ENCODE peak calls at places on chromosomes 12 and 14, in seven cellular contexts. F, W, R, N, B, C and G are unnamed samples.

GRCh38 chr12:48001426-48002178 is 2.7 kb downstream of the COL2A1 start:
- DNase-seq in R (no peak), W (peak), B (peak), C (peak), F (peak), N (peak), G (peak)

GRCh38 chr14:54483073-54483745 is 5.6 kb downstream of the GMFB start:
- DNase-seq in W (no peak), R (no peak), F (no peak), N (no peak), C (no peak), B (no peak), G (no peak)

GRCh38 chr12:11553871-11554533 is 95.5 kb upstream of the ETV6 start:
- DNase-seq in R (peak), F (peak), N (peak), C (peak), B (no peak), W (peak), G (peak)

GRCh38 chr12:724194-724855 is 28.1 kb upstream of the WNK1 start:
- DNase-seq in R (no peak), N (no peak), F (no peak), W (no peak), B (no peak), C (no peak), G (no peak)

GRCh38 chr12:104055686-104056388 is 5.8 kb upstream of the GLT8D2 start:
- DNase-seq in C (no peak), B (no peak), R (peak), W (no peak), N (no peak), F (peak), G (no peak)

GRCh38 chr14:71309756-71310155 is 402.5 kb downstream of the PCNX1 start:
- DNase-seq in C (no peak), F (no peak), B (no peak), R (no peak), W (no peak), N (no peak), G (no peak)

GRCh38 chr14:23071244-23071974 is 14.1 kb upstream of the CDH24 start:
- DNase-seq in R (peak), W (peak), F (peak), C (peak), B (peak), N (peak), G (peak)

GRCh38 chr14:73467377-73467776 is 9.0 kb upstream of the NUMB start:
- DNase-seq in R (no peak), W (no peak), C (no peak), B (peak), F (peak), N (no peak), G (no peak)

GRCh38 chr14:29668201-29668600 is 259.4 kb downstream of the PRKD1 start:
- DNase-seq in F (no peak), C (no peak), B (no peak), W (no peak), N (no peak), R (no peak), G (no peak)

GRCh38 chr12:89051065-89051677 is 301.1 kb downstream of the DUSP6 start:
- DNase-seq in N (peak), C (peak), B (no peak), W (no peak), F (peak), R (peak), G (no peak)

GRCh38 chr14:87989613-87990299 is 3.2 kb downstream of the GALC start:
- DNase-seq in B (no peak), F (no peak), C (no peak), W (no peak), N (no peak), R (no peak), G (no peak)

GRCh38 chr14:95495538-95496025 is 20.9 kb downstream of the SYNE3 start:
- DNase-seq in B (no peak), C (no peak), F (no peak), R (no peak), W (no peak), N (no peak), G (no peak)

GRCh38 chr14:53470351-53471043 is 317.4 kb upstream of the DDHD1 start:
- DNase-seq in B (no peak), N (no peak), C (no peak), W (no peak), F (peak), R (no peak), G (no peak)

GRCh38 chr14:91377700-91378652 is 39.6 kb downstream of the CCDC88C start:
- DNase-seq in N (no peak), W (peak), C (no peak), B (no peak), F (no peak), R (no peak), G (no peak)

GRCh38 chr12:122976648-122976975 is 1.6 kb downstream of the OGFOD2 start:
- DNase-seq in F (no peak), C (no peak), R (no peak), W (no peak), N (no peak), B (no peak), G (no peak)

GRCh38 chr12:48032597-48032996 is 28.3 kb upstream of the COL2A1 start:
- DNase-seq in R (no peak), N (no peak), B (peak), F (no peak), W (no peak), C (no peak), G (no peak)

GRCh38 chr12:3973939-3974644 is 100.9 kb upstream of the PARP11 start:
- DNase-seq in C (no peak), N (no peak), W (no peak), B (peak), R (no peak), F (no peak), G (no peak)

GRCh38 chr12:45166056-45166455 is 49.8 kb upstream of the ANO6 start:
- DNase-seq in W (no peak), B (no peak), N (no peak), C (no peak), F (no peak), R (no peak), G (no peak)

GRCh38 chr12:13130981-13131380 is 27.5 kb upstream of the GSG1 start:
- DNase-seq in R (no peak), N (no peak), F (no peak), C (no peak), B (no peak), W (no peak), G (no peak)

GRCh38 chr12:13133886-13134285 is 30.4 kb upstream of the GSG1 start:
- DNase-seq in W (no peak), B (no peak), C (no peak), R (no peak), F (no peak), N (no peak), G (no peak)

DNA sequence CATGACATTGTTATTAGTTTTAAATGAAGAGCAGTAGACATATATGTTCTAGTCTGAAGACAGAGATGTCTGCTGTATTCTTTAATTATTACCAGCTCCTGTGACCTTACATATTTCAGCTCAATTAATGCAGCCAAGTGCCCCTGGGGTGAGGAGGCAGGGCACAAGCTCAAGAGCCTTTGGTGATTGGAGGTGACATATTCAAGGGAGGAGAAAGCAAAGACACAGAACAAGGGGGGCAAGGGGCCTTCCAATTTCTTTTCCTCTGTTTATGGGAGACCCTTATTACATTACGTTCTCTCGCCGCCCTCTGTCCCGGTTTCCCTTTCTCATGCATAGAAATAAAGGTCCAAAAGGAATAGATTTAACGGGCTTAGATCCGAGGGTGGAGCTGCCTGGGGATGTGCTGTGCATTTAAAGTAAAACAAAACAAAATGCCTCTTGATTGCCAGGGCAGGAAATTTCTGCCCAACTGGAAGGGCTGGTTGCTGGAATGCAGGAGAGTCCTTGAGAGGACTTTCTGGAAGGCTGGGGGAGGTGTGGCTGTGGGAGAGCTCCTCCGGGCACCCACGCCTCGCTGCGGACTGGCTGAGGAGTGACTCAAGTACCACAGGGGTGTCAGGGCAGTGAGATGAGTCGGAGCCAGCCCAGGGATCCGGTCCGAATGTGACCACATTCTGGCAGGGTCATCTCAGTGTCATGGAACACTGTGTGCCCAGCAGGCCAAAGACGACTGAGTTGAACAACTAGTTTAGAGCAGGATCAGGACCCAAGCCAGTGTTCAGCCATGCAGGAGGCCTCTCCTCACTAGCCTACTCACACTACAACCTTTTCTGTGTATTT is 32.1 kb upstream of the GSG1 start:
- DNase-seq in N (no peak), R (peak), C (no peak), W (no peak), F (peak), B (peak), G (no peak)
- TF ChIP-seq CTCF in N (no peak), R (no peak), C (no peak), W (no peak), F (no peak), B (no peak), G (no peak)

GRCh38 chr12:124466200-124467128 is 100.9 kb downstream of the NCOR2 start:
- DNase-seq in F (no peak), C (no peak), N (no peak), W (no peak), B (no peak), R (no peak), G (no peak)
- TF ChIP-seq CTCF in F (no peak), C (no peak), N (no peak), W (no peak), B (no peak), R (no peak), G (no peak)

GRCh38 chr14:69560826-69561225 is 13.8 kb downstream of the CCDC177 start:
- DNase-seq in N (no peak), F (no peak), C (no peak), B (no peak), W (no peak), R (no peak), G (no peak)

GRCh38 chr14:69558774-69559173 is 15.9 kb downstream of the CCDC177 start:
- DNase-seq in W (no peak), C (no peak), N (no peak), B (no peak), F (no peak), R (no peak), G (no peak)

GRCh38 chr14:69554500-69554899 is 20.2 kb downstream of the CCDC177 start:
- DNase-seq in F (no peak), C (no peak), N (no peak), R (peak), B (no peak), W (no peak), G (no peak)

GRCh38 chr14:69561893-69562292 is 12.8 kb downstream of the CCDC177 start:
- DNase-seq in N (no peak), C (no peak), F (no peak), R (no peak), B (no peak), W (no peak), G (no peak)

GRCh38 chr14:69559581-69560011 is 15.1 kb downstream of the CCDC177 start:
- DNase-seq in W (peak), F (no peak), R (no peak), B (no peak), N (peak), C (no peak), G (peak)
- TF ChIP-seq CTCF in W (no peak), F (no peak), R (no peak), B (no peak), N (no peak), C (no peak), G (no peak)

DNA sequence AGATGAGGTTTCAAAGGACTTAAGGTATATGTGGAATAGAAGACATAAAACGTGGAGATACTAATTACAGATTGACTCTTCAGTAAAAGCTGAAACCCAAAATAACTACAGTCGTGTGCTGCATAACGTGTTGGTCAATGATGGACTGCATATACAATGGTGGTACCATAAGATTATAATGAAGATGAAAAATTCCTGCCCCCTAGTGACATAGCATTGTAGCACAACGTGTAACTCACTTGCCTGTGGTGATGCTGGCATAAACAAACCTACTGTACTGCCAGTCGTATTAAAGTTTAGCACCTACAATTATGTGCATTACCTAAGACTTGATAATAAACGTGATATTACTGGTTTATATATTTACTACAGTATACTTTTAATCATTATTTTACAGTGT is 150.3 kb downstream of the LRRK2 start:
- DNase-seq in R (no peak), F (no peak), W (no peak), C (no peak), N (no peak), B (no peak), G (no peak)
- TF ChIP-seq CTCF in R (no peak), F (peak), W (peak), C (peak), N (peak), B (no peak), G (peak)

DNA sequence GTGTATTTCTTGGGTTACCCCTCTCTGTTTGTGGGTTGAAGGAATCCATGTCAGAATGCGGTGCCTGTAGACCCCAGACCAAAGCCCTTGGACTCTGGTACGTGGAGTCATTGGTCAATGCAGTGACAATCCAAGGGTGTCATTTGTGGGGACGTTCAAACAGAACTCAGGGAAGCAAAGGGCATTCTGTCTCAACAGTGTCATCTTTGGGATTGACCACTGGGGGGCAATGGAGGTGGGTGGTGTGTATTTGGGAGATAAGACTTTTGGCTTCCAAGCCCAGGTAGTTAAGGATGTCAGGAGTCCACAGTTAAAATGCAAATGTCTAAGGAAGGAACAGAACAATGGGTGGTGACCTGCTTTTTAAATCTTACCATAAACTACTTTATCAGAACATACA is 54.6 kb upstream of the CCDC175 start:
- DNase-seq in B (no peak), W (peak), F (peak), C (peak), R (peak), N (peak), G (peak)
- TF ChIP-seq CTCF in B (no peak), W (peak), F (no peak), C (peak), R (no peak), N (peak), G (peak)

DNA sequence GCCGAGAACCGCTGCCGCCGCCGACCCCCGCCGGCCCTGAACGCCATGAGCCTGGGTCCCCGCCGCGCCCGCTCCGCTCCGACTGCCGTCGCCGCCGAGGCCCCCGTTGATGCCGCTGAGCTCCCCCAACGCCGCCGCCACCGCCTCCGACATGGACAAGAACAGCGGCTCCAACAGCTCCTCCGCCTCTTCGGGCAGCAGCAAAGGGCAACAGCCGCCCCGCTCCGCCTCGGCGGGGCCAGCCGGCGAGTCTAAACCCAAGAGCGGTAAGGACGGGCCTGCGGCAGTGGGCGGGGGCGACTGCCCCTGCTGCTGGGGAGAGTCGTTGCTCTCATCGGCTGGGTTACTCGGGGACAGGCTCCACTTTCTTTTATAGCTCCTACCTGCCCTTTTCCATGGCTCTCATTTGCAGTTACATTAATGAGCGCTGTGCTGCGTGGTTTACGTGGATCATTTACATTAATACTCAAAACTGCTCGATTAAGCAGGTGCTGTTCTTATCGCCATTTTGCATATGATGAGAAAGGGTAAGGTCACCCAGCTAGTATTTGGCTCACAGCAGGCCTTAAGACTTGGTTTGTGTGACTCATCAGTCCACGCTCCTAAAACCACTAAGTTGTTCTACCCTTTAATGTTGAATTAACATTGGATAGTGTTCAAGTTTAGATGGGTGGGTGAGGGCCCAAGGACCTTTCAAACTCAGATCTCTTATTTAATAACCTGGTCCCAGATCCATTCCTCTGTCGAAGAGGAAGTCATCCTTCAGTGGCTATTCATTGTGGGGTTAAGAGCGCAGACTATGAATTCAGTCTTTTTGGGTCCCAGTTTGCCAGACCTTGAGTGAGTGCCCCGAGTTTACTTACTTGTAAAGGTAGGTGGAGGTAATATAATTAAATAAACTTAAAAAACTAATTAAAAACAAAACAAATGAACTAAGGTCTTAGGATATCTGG is 823 bp downstream of the RNF10 start:
- DNase-seq in N (peak), R (peak), B (peak), F (peak), W (peak), C (peak), G (peak)
- TF ChIP-seq CTCF in N (no peak), R (no peak), B (no peak), F (no peak), W (no peak), C (no peak), G (no peak)

DNA sequence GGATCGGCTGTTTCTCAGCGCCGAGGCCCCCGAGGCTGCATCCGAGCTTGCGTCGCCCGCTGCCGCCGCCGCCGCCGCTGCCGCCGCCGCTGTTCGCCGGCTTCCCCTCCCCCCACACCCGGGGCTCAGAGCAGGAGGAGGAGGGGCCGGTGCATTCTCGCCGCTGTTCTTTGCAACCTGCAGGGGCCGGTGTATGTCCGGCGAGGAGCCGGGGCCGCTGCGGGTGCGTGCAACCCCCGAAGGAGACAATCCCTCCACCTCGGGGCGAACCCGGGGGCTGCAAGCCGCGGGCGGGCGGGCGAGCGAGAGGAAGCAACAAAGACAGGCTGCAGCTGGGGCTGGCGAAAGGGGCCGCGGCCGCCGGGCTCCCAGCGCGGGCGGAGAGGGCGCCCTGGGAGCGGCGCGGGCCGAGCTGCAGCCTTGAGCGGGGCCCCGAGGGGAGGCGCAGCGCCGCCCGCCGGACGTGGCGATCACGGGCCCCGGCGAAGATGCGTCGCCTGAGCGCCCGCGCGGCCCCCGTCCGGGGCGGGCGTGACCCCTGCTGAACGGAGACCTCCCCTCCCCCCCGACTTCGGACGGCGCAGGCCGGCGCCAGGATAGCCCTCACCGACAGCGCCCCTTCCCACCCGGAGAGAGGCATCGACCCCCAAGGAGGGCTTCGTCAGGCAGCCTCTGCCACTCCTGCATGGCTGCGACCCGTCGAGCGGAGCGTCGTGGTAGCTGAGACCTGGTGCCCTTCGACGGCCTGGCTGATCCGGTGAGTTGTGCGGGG is 702 bp downstream of the FAM222A start:
- DNase-seq in R (peak), W (peak), F (peak), N (peak), C (peak), B (peak), G (peak)
- TF ChIP-seq CTCF in R (peak), W (no peak), F (peak), N (peak), C (no peak), B (no peak), G (no peak)

DNA sequence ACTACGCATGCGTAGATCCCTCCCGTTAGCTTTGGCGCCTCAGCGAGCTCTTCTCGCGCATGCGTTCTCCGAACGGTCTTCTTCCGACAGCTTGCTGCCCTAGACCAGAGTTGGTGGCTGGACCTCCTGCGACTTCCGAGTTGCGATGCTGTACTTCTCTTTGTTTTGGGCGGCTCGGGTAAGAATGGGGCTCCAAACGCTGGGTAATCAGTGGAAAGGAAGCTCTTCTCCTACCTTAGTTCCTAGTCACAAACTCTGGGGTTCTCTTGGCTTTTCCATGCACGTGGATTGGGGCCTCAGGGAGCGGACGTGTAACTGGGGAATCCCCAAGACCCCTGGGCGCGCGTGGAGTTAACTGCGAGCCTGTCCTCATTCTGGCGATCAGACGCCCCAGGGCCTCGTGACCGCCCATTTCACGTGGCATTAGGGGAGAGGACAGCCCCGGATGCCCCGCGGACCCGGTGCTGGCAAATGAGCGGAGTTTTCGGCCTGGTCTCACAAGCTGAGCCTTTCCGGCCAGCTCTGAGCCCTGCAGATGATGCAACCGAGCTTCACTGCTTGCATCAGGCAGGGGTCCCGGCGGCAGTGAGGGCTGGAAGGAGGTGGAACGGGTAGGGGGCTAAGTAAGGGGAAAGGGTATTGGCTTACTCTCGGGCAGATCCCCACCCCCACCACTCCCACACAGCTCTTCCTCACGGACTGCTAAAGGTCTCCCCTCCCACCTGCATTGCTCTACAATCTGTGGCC is at the start of gene SHMT2:
- DNase-seq in W (peak), B (peak), F (peak), N (peak), R (peak), C (peak), G (peak)
- TF ChIP-seq CTCF in W (no peak), B (no peak), F (no peak), N (no peak), R (no peak), C (no peak), G (no peak)